ENCODE peak calls at places on chromosomes 2 and 18, in six cellular contexts. E, B, J, C, S and K are unnamed samples.

GRCh38 chr2:8754056-8754790 is 72.4 kb downstream of the ID2 start:
- DNase-seq in E (peak), S (no peak), J (no peak), C (no peak), B (no peak), K (no peak)

GRCh38 chr18:4836146-4836545 is 360.9 kb downstream of the AKAIN1 start:
- DNase-seq in S (no peak), C (no peak), B (no peak), E (no peak), J (no peak), K (no peak)

GRCh38 chr18:36296591-36297418 is 708 bp upstream of the FHOD3 start:
- DNase-seq in C (peak), S (peak), J (peak), E (peak), B (peak), K (peak)

GRCh38 chr2:223041527-223042109 is 10.4 kb upstream of the KCNE4 start:
- DNase-seq in E (peak), J (no peak), S (peak), B (peak), C (no peak), K (peak)

GRCh38 chr2:105042189-105042588 is 4.3 kb downstream of the MRPS9 start:
- DNase-seq in S (no peak), J (no peak), E (no peak), C (no peak), B (peak), K (no peak)

GRCh38 chr2:8472545-8473361 is 209.1 kb upstream of the ID2 start:
- DNase-seq in E (no peak), J (no peak), B (no peak), S (no peak), C (no peak), K (no peak)

GRCh38 chr2:11157296-11157695 is 2.0 kb downstream of the SLC66A3 start:
- DNase-seq in C (no peak), S (no peak), B (no peak), E (no peak), J (no peak), K (no peak)

GRCh38 chr2:241009601-241010530 is 11.4 kb downstream of the SNED1 start:
- DNase-seq in C (no peak), E (peak), S (no peak), J (no peak), B (peak), K (peak)

GRCh38 chr2:113703404-113704299 is 52.8 kb downstream of the SLC35F5 start:
- DNase-seq in J (no peak), E (no peak), B (no peak), S (no peak), C (no peak), K (no peak)

GRCh38 chr2:240449764-240450531 is 14.5 kb downstream of the GPC1 start:
- DNase-seq in S (peak), B (no peak), C (no peak), E (peak), J (no peak), K (peak)

GRCh38 chr2:61144697-61145268 is 17.2 kb upstream of the C2orf74 start:
- DNase-seq in J (peak), E (peak), B (peak), C (peak), S (peak), K (peak)

GRCh38 chr18:32770651-32771168 is 2.1 kb downstream of the KLHL14 start:
- DNase-seq in S (no peak), B (peak), E (no peak), C (no peak), J (no peak), K (no peak)

GRCh38 chr2:129296401-129297343 is 682.8 kb upstream of the RAB6C start:
- DNase-seq in C (no peak), J (no peak), E (no peak), S (no peak), B (no peak), K (no peak)

GRCh38 chr2:96835830-96836229 is 8.0 kb downstream of the ANKRD23 start:
- DNase-seq in J (no peak), E (no peak), C (no peak), B (no peak), S (no peak), K (no peak)

GRCh38 chr2:207813221-207813916 is 43.7 kb upstream of the FZD5 start:
- DNase-seq in J (peak), S (no peak), E (no peak), C (no peak), B (peak), K (no peak)

GRCh38 chr18:42310956-42311355 is 355.9 kb downstream of the PIK3C3 start:
- DNase-seq in C (no peak), S (peak), B (no peak), E (no peak), J (no peak), K (peak)

GRCh38 chr18:10776493-10776892 is 250.7 kb downstream of the NAPG start:
- DNase-seq in S (no peak), B (no peak), E (no peak), C (no peak), J (no peak), K (no peak)

GRCh38 chr2:234881413-234882241 is 70.2 kb upstream of the SH3BP4 start:
- DNase-seq in J (peak), S (peak), C (peak), B (peak), E (peak), K (peak)

GRCh38 chr18:36688020-36688965 is 140.5 kb downstream of the TPGS2 start:
- DNase-seq in E (peak), C (no peak), S (peak), B (peak), J (peak), K (peak)

GRCh38 chr18:48947583-48947982 is 3.2 kb downstream of the SMAD7 start:
- DNase-seq in J (no peak), S (no peak), E (no peak), B (peak), C (no peak), K (peak)

GRCh38 chr18:34114996-34115395 is 109.7 kb downstream of the NOL4 start:
- DNase-seq in C (no peak), B (peak), E (no peak), J (no peak), S (no peak), K (peak)

GRCh38 chr18:12652861-12653401 is 5.0 kb downstream of the SPIRE1 start:
- DNase-seq in E (peak), B (no peak), J (no peak), C (no peak), S (no peak), K (peak)

GRCh38 chr18:616380-616995 is 19.7 kb downstream of the CLUL1 start:
- DNase-seq in J (no peak), E (peak), C (no peak), S (no peak), B (no peak), K (peak)

GRCh38 chr2:178589337-178589736 is 109.1 kb downstream of the PLEKHA3 start:
- DNase-seq in S (no peak), E (no peak), B (no peak), J (no peak), C (no peak), K (no peak)

GRCh38 chr2:37211212-37211611 is 14.9 kb downstream of the CEBPZOS start:
- DNase-seq in B (no peak), J (no peak), C (no peak), E (peak), S (no peak), K (no peak)

GRCh38 chr2:3626118-3626816 is 31.4 kb downstream of the COLEC11 start:
- DNase-seq in C (no peak), E (peak), S (no peak), B (peak), J (no peak), K (peak)

GRCh38 chr2:111133603-111134002 is 12.9 kb downstream of the BCL2L11 start:
- DNase-seq in S (no peak), C (no peak), E (no peak), J (no peak), B (no peak), K (peak)

GRCh38 chr18:58520964-58521363 is 107.9 kb downstream of the ALPK2 start:
- DNase-seq in S (no peak), J (no peak), C (no peak), E (peak), B (no peak), K (no peak)

GRCh38 chr2:63875758-63876710 is 34.3 kb downstream of the UGP2 start:
- DNase-seq in C (no peak), E (no peak), B (no peak), S (no peak), J (no peak), K (no peak)

GRCh38 chr18:36454848-36455458 is 157.4 kb downstream of the FHOD3 start:
- DNase-seq in C (no peak), J (no peak), S (no peak), B (no peak), E (no peak), K (no peak)

GRCh38 chr18:50115095-50115494 is 79.9 kb downstream of the MYO5B start:
- DNase-seq in S (peak), C (no peak), E (no peak), J (no peak), B (no peak), K (no peak)

GRCh38 chr18:50113726-50114125 is 81.2 kb downstream of the MYO5B start:
- DNase-seq in B (no peak), C (no peak), J (no peak), S (no peak), E (no peak), K (no peak)

GRCh38 chr18:50119363-50119762 is 75.6 kb downstream of the MYO5B start:
- DNase-seq in C (no peak), S (no peak), B (no peak), E (no peak), J (no peak), K (no peak)

GRCh38 chr18:50114448-50114847 is 80.5 kb downstream of the MYO5B start:
- DNase-seq in C (no peak), B (no peak), S (no peak), J (no peak), E (no peak), K (no peak)

DNA sequence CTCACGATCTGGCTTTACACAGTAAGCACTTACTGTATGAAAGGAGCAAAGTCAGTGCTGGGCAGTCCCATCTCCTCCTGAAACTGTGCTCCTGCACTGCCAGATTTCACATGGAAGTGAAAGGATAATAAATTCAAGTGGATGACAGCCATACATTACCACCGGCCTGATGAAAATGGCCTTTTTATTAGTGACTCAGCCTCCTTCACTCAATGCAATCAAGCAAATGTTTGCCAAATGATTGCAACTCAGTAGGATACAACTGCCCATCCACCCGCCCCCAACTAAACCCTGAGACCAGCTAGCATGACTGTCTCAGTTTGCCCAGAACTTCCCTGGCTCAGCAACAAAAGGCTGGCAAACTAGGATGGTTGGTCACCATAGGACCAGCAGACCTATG is 77.1 kb downstream of the MYO5B start:
- DNase-seq in J (no peak), C (no peak), S (no peak), B (no peak), E (no peak), K (no peak)
- H4K91ac ChIP-seq in J (no peak), C (no peak), S (no peak), B (no peak), E (no peak), K (no peak)

GRCh38 chr18:21163647-21164625 is 52.3 kb upstream of the ROCK1 start:
- DNase-seq in E (peak), B (no peak), J (no peak), S (no peak), C (no peak), K (peak)
- H2BK120ac ChIP-seq in E (peak), B (no peak), J (no peak), S (no peak), C (no peak), K (no peak)

DNA sequence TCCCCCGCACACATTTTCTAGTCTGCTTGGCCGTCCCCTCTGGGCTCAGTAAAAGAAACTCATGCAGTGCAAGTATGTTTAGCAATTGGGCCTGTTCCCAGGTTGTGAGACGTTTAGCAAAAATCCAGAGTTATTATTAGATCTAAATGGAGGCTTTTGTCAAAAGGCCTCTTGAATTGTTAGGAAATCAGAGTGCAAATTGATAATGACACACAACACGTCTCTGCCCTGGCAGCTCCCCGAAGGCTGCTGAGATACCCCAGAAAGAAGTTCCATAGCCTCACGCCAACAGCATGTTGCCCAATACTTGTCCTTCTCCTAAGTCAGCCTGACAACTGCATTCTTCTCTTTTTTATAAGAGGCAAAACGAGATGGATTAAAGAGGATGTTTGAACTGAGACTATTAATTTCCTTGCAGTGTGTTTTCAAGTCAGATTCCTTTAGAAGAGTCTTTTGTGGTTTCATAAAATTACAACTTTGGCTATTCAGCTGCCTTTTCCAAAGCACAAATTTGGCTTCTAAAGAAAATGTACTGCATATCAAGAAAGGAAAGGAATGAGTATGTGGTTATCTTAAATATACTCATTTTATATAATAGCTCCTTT is 202.2 kb downstream of the TRIB2 start:
- DNase-seq in J (no peak), S (no peak), E (peak), B (no peak), C (no peak), K (peak)
- H3K27ac ChIP-seq in J (no peak), S (no peak), E (peak), B (no peak), C (no peak), K (no peak)

DNA sequence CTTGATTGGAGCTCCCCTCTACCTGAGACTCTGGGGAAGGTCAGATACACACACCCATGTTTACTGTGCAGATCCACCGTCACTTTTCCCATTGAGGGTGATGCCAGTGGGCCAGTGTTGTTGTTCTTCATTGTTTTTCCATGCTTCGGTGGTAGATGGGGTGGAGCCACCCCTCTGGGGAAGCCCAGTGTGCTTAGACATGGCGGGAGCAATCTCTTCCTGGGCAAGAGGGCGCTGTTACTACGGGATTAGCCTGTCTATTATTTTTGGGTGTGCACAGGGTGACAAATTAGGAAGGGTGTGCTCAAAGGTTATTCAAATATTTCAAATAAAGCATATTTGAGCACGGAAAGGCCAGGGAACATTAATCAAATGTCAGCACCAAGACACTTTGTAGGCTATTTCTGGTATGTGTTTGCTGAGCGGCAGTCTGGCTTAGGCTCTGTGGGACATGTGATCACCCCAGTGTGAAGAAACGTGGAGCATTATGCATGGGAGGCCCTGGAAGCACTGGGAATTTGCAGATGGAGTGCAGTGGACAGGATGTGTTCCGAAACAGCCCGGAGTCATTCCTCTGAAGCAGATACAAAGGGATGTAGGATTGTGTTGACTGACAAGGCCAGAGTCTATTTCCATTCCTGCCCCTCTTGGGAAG is 34.8 kb upstream of the SMIM21 start:
- DNase-seq in C (no peak), S (no peak), J (no peak), E (no peak), B (no peak), K (no peak)
- H4K91ac ChIP-seq in C (no peak), S (no peak), J (no peak), E (no peak), B (no peak), K (no peak)

GRCh38 chr2:219510512-219511135 is 3.7 kb upstream of the ASIC4 start:
- DNase-seq in S (no peak), J (no peak), B (no peak), C (no peak), E (no peak), K (no peak)

GRCh38 chr2:219507555-219508443 is 6.5 kb upstream of the ASIC4 start:
- DNase-seq in J (no peak), C (no peak), B (no peak), E (no peak), S (no peak), K (no peak)

GRCh38 chr2:219509780-219510511 is 4.3 kb upstream of the ASIC4 start:
- DNase-seq in E (peak), J (no peak), S (no peak), B (peak), C (no peak), K (peak)

GRCh38 chr2:219508444-219508734 is 5.9 kb upstream of the ASIC4 start:
- DNase-seq in C (no peak), B (no peak), E (no peak), J (no peak), S (no peak), K (no peak)

DNA sequence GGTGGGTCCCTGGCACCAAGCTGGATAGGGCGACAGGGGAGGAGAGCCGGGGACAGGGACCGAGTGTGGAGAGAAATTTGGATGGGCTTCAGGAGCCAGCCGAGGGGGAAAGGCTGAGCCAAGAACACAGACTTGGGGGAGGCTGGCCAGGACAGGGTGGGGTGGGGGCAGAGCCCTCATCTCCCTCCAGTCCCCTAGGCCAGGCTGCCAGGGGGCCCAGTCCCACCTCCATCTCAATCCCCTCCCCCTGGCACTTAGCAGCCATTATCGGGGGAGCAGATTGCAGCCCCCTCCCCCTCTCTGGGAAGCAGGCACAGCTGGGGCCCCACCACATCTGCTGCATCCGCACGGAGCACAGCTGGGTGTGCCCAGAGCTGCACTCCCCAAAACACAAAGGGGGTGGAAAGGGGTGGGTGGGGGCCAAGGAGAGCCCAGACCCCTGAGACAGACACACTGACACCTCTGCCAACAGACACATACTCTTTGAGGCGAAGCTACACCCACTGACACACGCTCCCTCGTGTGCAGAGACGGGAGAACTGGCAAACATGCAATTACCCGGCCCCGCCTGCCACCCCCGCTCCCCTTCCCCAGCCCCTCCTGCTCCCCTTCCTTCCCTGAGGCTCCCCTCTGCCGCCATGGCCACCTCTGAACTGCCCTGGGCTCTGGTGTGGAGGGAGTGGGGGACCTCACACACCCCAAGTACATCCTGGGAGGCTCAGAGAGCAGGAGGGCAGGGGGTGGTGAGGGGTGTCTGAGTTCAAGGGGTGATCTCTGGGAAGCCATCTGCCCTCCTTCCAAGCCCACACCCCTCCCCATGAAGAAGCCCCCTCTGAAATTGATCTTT is 5.1 kb upstream of the ASIC4 start:
- DNase-seq in S (no peak), C (no peak), E (no peak), B (no peak), J (no peak), K (no peak)
- H2BK120ac ChIP-seq in S (no peak), C (peak), E (no peak), B (no peak), J (no peak), K (no peak)